ENCODE peak calls at places on chromosomes 12 and 14, in seven cellular contexts. One of them, this sample, is unnamed.

GRCh38 chr14:103392572-103392971 is 7.4 kb downstream of the MARK3 start:
- DNase-seq in adrenal gland: no peak
- DNase-seq in fibroblast of mammary gland: no peak
- DNase-seq in heart left ventricle: no peak
- DNase-seq in H1: no peak
- DNase-seq in uterus: no peak
- DNase-seq in hepatocyte: no peak
- DNase-seq in this sample: no peak

GRCh38 chr14:70882771-70883492 is 24.3 kb upstream of the PCNX1 start:
- DNase-seq in adrenal gland: peak
- DNase-seq in fibroblast of mammary gland: peak
- DNase-seq in heart left ventricle: peak
- DNase-seq in H1: no peak
- DNase-seq in uterus: no peak
- DNase-seq in hepatocyte: no peak
- DNase-seq in this sample: peak

GRCh38 chr12:125773033-125773432 is 707.8 kb downstream of the AACS start:
- DNase-seq in adrenal gland: no peak
- DNase-seq in fibroblast of mammary gland: peak
- DNase-seq in heart left ventricle: no peak
- DNase-seq in H1: peak
- DNase-seq in uterus: no peak
- DNase-seq in hepatocyte: peak
- DNase-seq in this sample: peak

GRCh38 chr12:65756956-65757511 is 67.2 kb upstream of the HMGA2 start:
- DNase-seq in adrenal gland: no peak
- DNase-seq in fibroblast of mammary gland: peak
- DNase-seq in heart left ventricle: no peak
- DNase-seq in H1: no peak
- DNase-seq in uterus: no peak
- DNase-seq in hepatocyte: peak
- DNase-seq in this sample: no peak

GRCh38 chr12:59193476-59194050 is 273.3 kb upstream of the LRIG3 start:
- DNase-seq in adrenal gland: no peak
- DNase-seq in fibroblast of mammary gland: no peak
- DNase-seq in heart left ventricle: no peak
- DNase-seq in H1: no peak
- DNase-seq in uterus: no peak
- DNase-seq in hepatocyte: no peak
- DNase-seq in this sample: no peak

GRCh38 chr14:64807588-64807987 is 72.1 kb downstream of the SPTB start:
- DNase-seq in adrenal gland: peak
- DNase-seq in fibroblast of mammary gland: no peak
- DNase-seq in heart left ventricle: peak
- DNase-seq in H1: no peak
- DNase-seq in uterus: no peak
- DNase-seq in hepatocyte: no peak
- DNase-seq in this sample: no peak

GRCh38 chr12:47818701-47819543 is 781 bp downstream of the HDAC7 start:
- DNase-seq in adrenal gland: peak
- DNase-seq in fibroblast of mammary gland: no peak
- DNase-seq in heart left ventricle: peak
- DNase-seq in H1: peak
- DNase-seq in uterus: peak
- DNase-seq in hepatocyte: peak
- DNase-seq in this sample: no peak

GRCh38 chr14:21101802-21102413 is 1.0 kb downstream of the TMEM253 start:
- DNase-seq in adrenal gland: no peak
- DNase-seq in fibroblast of mammary gland: no peak
- DNase-seq in heart left ventricle: no peak
- DNase-seq in H1: no peak
- DNase-seq in uterus: no peak
- DNase-seq in hepatocyte: no peak
- DNase-seq in this sample: peak

GRCh38 chr14:105931808-105932483 is 405.6 kb downstream of the TMEM121 start:
- DNase-seq in adrenal gland: peak
- DNase-seq in fibroblast of mammary gland: no peak
- DNase-seq in heart left ventricle: no peak
- DNase-seq in H1: no peak
- DNase-seq in uterus: no peak
- DNase-seq in hepatocyte: no peak
- DNase-seq in this sample: no peak

GRCh38 chr12:117363263-117363662 is 1.8 kb upstream of the NOS1 start:
- DNase-seq in adrenal gland: no peak
- DNase-seq in fibroblast of mammary gland: no peak
- DNase-seq in heart left ventricle: no peak
- DNase-seq in H1: no peak
- DNase-seq in uterus: no peak
- DNase-seq in hepatocyte: no peak
- DNase-seq in this sample: no peak

GRCh38 chr12:120640840-120641833 is 711 bp downstream of the CABP1 start:
- DNase-seq in adrenal gland: peak
- DNase-seq in fibroblast of mammary gland: peak
- DNase-seq in heart left ventricle: peak
- DNase-seq in H1: peak
- DNase-seq in uterus: peak
- DNase-seq in hepatocyte: peak
- DNase-seq in this sample: peak

GRCh38 chr14:103165323-103165722 is 42.1 kb downstream of the TNFAIP2 start:
- DNase-seq in adrenal gland: no peak
- DNase-seq in fibroblast of mammary gland: no peak
- DNase-seq in heart left ventricle: no peak
- DNase-seq in H1: no peak
- DNase-seq in uterus: no peak
- DNase-seq in hepatocyte: no peak
- DNase-seq in this sample: no peak

GRCh38 chr14:30560581-30560980 is 1.6 kb downstream of the G2E3 start:
- DNase-seq in adrenal gland: no peak
- DNase-seq in fibroblast of mammary gland: no peak
- DNase-seq in heart left ventricle: no peak
- DNase-seq in H1: no peak
- DNase-seq in uterus: no peak
- DNase-seq in hepatocyte: no peak
- DNase-seq in this sample: no peak

GRCh38 chr14:22476882-22477281 is 112.1 kb downstream of the DAD1 start:
- DNase-seq in adrenal gland: no peak
- DNase-seq in fibroblast of mammary gland: no peak
- DNase-seq in heart left ventricle: no peak
- DNase-seq in H1: no peak
- DNase-seq in uterus: no peak
- DNase-seq in hepatocyte: no peak
- DNase-seq in this sample: no peak
- H3K4me3 ChIP-seq in adrenal gland: no peak
- H3K4me3 ChIP-seq in fibroblast of mammary gland: no peak
- H3K4me3 ChIP-seq in heart left ventricle: no peak
- H3K4me3 ChIP-seq in H1: no peak
- H3K4me3 ChIP-seq in uterus: no peak
- H3K4me3 ChIP-seq in hepatocyte: no peak
- H3K4me3 ChIP-seq in this sample: no peak

GRCh38 chr12:20524113-20524512 is 155.8 kb downstream of the PDE3A start:
- DNase-seq in adrenal gland: no peak
- DNase-seq in fibroblast of mammary gland: no peak
- DNase-seq in heart left ventricle: no peak
- DNase-seq in H1: no peak
- DNase-seq in uterus: no peak
- DNase-seq in hepatocyte: no peak
- DNase-seq in this sample: no peak
- H3K4me3 ChIP-seq in adrenal gland: no peak
- H3K4me3 ChIP-seq in fibroblast of mammary gland: no peak
- H3K4me3 ChIP-seq in heart left ventricle: no peak
- H3K4me3 ChIP-seq in H1: no peak
- H3K4me3 ChIP-seq in uterus: no peak
- H3K4me3 ChIP-seq in hepatocyte: no peak
- H3K4me3 ChIP-seq in this sample: no peak

DNA sequence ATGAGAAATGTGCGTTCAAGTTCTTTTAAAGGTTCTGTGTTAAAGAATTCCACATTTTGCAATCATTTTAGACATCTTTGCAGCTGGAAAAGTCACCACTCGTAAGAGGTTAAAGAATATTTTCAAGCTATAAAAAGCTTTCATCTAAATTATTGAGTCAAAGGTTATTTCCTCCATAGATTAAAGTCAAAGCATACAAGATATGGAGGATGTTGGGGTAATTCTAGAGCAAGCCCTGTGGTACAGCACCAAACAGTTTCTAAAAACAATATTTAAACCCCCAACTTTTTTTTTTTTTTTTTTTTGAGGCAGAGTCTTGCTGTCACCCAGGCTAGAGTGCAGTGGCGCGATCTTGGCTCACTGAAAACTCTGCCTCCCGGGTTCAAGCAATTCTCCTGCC is 1299.8 kb upstream of the TMEM132C start:
- DNase-seq in adrenal gland: no peak
- DNase-seq in fibroblast of mammary gland: no peak
- DNase-seq in heart left ventricle: no peak
- DNase-seq in H1: no peak
- DNase-seq in uterus: no peak
- DNase-seq in hepatocyte: no peak
- DNase-seq in this sample: no peak
- H3K4me3 ChIP-seq in adrenal gland: no peak
- H3K4me3 ChIP-seq in fibroblast of mammary gland: no peak
- H3K4me3 ChIP-seq in heart left ventricle: no peak
- H3K4me3 ChIP-seq in H1: no peak
- H3K4me3 ChIP-seq in uterus: no peak
- H3K4me3 ChIP-seq in hepatocyte: no peak
- H3K4me3 ChIP-seq in this sample: no peak

GRCh38 chr12:6450869-6451347 is 934 bp upstream of the TAPBPL start:
- DNase-seq in adrenal gland: no peak
- DNase-seq in fibroblast of mammary gland: no peak
- DNase-seq in heart left ventricle: peak
- DNase-seq in H1: no peak
- DNase-seq in uterus: peak
- DNase-seq in hepatocyte: peak
- DNase-seq in this sample: no peak

GRCh38 chr12:6451348-6452244 is at the start of gene TAPBPL:
- DNase-seq in adrenal gland: peak
- DNase-seq in fibroblast of mammary gland: peak
- DNase-seq in heart left ventricle: peak
- DNase-seq in H1: peak
- DNase-seq in uterus: peak
- DNase-seq in hepatocyte: peak
- DNase-seq in this sample: peak

GRCh38 chr12:6450091-6450868 is 1.6 kb upstream of the TAPBPL start:
- DNase-seq in adrenal gland: peak
- DNase-seq in fibroblast of mammary gland: no peak
- DNase-seq in heart left ventricle: no peak
- DNase-seq in H1: no peak
- DNase-seq in uterus: no peak
- DNase-seq in hepatocyte: peak
- DNase-seq in this sample: no peak

GRCh38 chr12:6452908-6453630 is 1.2 kb downstream of the TAPBPL start:
- DNase-seq in adrenal gland: peak
- DNase-seq in fibroblast of mammary gland: no peak
- DNase-seq in heart left ventricle: peak
- DNase-seq in H1: no peak
- DNase-seq in uterus: no peak
- DNase-seq in hepatocyte: no peak
- DNase-seq in this sample: no peak

GRCh38 chr12:6452245-6452731 is 446 bp downstream of the TAPBPL start:
- DNase-seq in adrenal gland: peak
- DNase-seq in fibroblast of mammary gland: no peak
- DNase-seq in heart left ventricle: peak
- DNase-seq in H1: peak
- DNase-seq in uterus: no peak
- DNase-seq in hepatocyte: peak
- DNase-seq in this sample: no peak
- H3K4me3 ChIP-seq in adrenal gland: peak
- H3K4me3 ChIP-seq in fibroblast of mammary gland: peak
- H3K4me3 ChIP-seq in heart left ventricle: peak
- H3K4me3 ChIP-seq in H1: peak
- H3K4me3 ChIP-seq in uterus: peak
- H3K4me3 ChIP-seq in hepatocyte: peak
- H3K4me3 ChIP-seq in this sample: peak